ENCODE peak calls at places on chromosomes 5 and 9, in six cellular contexts. F is brain microvascular endothelial cell, T is sigmoid colon, V is Panc1, E is heart left ventricle, H is lower lobe of right lung. P is an unnamed sample.

GRCh38 chr5:72556351-72557146 is 49.3 kb upstream of the ZNF366 start:
- DNase-seq in F (peak), T (peak), V (no peak), E (peak), H (peak), P (peak)

GRCh38 chr5:67453526-67453925 is 256.9 kb upstream of the CD180 start:
- DNase-seq in F (peak), T (no peak), V (no peak), E (no peak), H (no peak), P (no peak)

GRCh38 chr5:8247485-8247884 is 378.5 kb downstream of the MTRR start:
- DNase-seq in F (no peak), T (no peak), V (no peak), E (no peak), H (no peak), P (no peak)

GRCh38 chr5:146595088-146595487 is 79.1 kb upstream of the GPR151 start:
- DNase-seq in F (no peak), T (no peak), V (no peak), E (no peak), H (no peak), P (no peak)

GRCh38 chr5:21880164-21880563 is 973.0 kb downstream of the CDH12 start:
- DNase-seq in F (no peak), T (no peak), V (no peak), E (no peak), H (no peak), P (no peak)

GRCh38 chr5:138408023-138408422 is 30.8 kb upstream of the REEP2 start:
- DNase-seq in F (no peak), T (no peak), V (no peak), E (no peak), H (no peak), P (peak)

GRCh38 chr9:80968611-80969010 is 720.7 kb downstream of the TLE1 start:
- DNase-seq in F (peak), T (no peak), V (no peak), E (no peak), H (no peak), P (no peak)

GRCh38 chr9:33851301-33851700 is 34.3 kb downstream of the UBE2R2 start:
- DNase-seq in F (no peak), T (no peak), V (no peak), E (no peak), H (no peak), P (no peak)

GRCh38 chr9:125444166-125444565 is 182.5 kb downstream of the GAPVD1 start:
- DNase-seq in F (no peak), T (no peak), V (no peak), E (no peak), H (no peak), P (no peak)

GRCh38 chr5:28707706-28708105 is 1669.3 kb upstream of the CDH9 start:
- DNase-seq in F (peak), T (no peak), V (no peak), E (no peak), H (no peak), P (no peak)

GRCh38 chr9:134768332-134769083 is 112.1 kb upstream of the FCN2 start:
- DNase-seq in F (no peak), T (peak), V (no peak), E (peak), H (no peak), P (no peak)

GRCh38 chr5:4226565-4226964 is 630.9 kb downstream of the IRX1 start:
- DNase-seq in F (no peak), T (no peak), V (no peak), E (no peak), H (no peak), P (no peak)

GRCh38 chr9:35162605-35163315 is 951 bp downstream of the UNC13B start:
- DNase-seq in F (no peak), T (no peak), V (no peak), E (no peak), H (no peak), P (no peak)

GRCh38 chr9:132627594-132627993 is 42.2 kb downstream of the DDX31 start:
- DNase-seq in F (no peak), T (no peak), V (no peak), E (no peak), H (no peak), P (no peak)

DNA sequence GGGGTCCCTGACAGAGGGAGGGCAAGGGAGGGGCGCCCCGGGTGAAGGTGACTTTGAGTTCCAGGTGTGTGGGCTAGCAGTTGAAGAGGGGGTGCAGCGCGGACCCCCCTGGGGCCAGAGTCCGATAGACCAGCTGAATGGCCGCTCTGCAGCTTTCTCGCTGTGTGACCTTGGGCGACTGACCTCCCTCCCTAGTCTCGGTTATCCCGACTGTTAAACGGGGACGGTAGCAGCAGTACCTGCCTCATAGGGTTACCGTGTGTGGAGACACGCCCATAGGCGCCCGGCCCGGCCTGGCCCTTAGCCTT is 31.3 kb downstream of the PRRX2 start:
- DNase-seq in F (no peak), T (no peak), V (no peak), E (no peak), H (no peak), P (no peak)
- H3K4me3 ChIP-seq in F (peak), T (peak), V (peak), E (peak), H (peak), P (peak)

GRCh38 chr9:127755558-127756060 is 20.5 kb upstream of the TOR2A start:
- DNase-seq in F (no peak), T (no peak), V (no peak), E (no peak), H (no peak), P (no peak)
- H3K27ac ChIP-seq in F (no peak), T (no peak), V (no peak), E (peak), H (peak), P (no peak)

GRCh38 chr5:35229076-35230042 is 928 bp downstream of the PRLR start:
- DNase-seq in F (no peak), T (no peak), V (no peak), E (no peak), H (peak), P (peak)
- TF ChIP-seq CTCF in F (peak), T (no peak), V (peak), E (no peak), H (no peak), P (peak)

DNA sequence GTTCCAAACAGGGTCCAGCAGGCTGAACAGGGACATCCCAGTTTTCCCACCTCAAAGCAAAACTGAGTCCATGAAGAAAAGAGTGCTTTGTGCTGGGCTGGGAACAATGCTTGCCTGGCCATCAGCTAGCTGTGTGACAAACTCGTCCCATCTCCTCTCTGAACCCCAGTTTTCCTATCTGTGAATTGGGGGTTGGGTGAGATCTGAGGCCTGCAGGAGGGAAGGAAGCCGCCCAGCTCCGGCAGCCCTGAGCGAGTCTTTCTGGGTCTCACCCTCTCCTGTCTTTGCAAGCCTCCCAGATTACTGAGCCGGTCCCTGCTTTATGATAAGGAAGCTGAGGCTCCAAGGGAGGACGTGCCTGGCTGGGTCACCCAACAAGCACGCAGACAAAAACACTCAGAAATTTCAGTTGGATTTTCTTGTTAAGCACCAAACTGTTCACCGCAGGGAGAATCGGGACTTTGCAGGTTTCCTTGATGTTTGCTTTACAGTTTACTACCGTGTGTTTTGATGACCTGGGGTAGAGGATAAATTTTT is 82.6 kb upstream of the LMX1B start:
- DNase-seq in F (no peak), T (no peak), V (no peak), E (no peak), H (peak), P (no peak)
- H3K4me3 ChIP-seq in F (no peak), T (no peak), V (no peak), E (no peak), H (no peak), P (no peak)

DNA sequence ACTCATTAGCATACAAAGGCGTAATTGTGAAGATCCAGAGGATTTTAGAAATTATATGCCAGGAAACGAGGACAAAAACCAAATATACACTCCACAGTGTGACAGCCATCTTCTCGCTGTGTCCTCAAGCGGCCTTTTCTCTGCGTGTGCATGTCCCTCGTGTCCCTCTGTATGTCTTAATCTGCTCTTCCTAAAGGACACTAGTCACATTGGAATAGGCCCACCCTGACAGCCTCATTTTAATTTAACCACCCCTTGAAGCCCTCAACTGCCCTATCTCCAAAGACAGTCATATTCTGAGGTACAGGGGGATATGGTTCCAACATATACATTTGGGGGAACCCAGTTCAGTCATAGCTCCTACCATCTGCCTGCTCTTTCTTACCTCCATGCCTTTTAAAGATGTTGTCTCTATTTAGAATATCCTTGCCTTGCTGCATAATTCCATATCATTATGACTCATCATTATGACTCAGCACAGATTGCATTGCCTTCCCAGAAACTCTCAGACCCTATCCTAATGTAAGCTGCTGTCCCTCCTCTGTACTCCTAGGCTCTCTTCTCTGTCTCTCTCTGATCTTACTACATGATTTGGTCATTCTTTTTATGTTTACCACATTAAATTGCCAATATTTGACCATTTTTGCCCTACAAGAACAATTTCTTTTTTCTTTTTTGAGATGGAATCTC is 210.9 kb downstream of the AOPEP start:
- DNase-seq in F (peak), T (no peak), V (no peak), E (no peak), H (no peak), P (no peak)
- H3K27ac ChIP-seq in F (peak), T (peak), V (peak), E (no peak), H (no peak), P (peak)

GRCh38 chr9:110197330-110198187 is 10.4 kb downstream of the C9orf152 start:
- DNase-seq in F (no peak), T (no peak), V (no peak), E (no peak), H (no peak), P (no peak)
- TF ChIP-seq CTCF in F (peak), T (no peak), V (no peak), E (peak), H (peak), P (no peak)

GRCh38 chr5:176627582-176627981 is 2.8 kb downstream of the SNCB start:
- DNase-seq in F (no peak), T (no peak), V (no peak), E (no peak), H (no peak), P (no peak)

GRCh38 chr5:176625966-176626875 is 4.1 kb downstream of the SNCB start:
- DNase-seq in F (no peak), T (no peak), V (no peak), E (no peak), H (no peak), P (no peak)

GRCh38 chr5:176625512-176625911 is 4.8 kb downstream of the SNCB start:
- DNase-seq in F (no peak), T (no peak), V (no peak), E (no peak), H (no peak), P (no peak)

GRCh38 chr5:176628406-176629228 is 1.7 kb downstream of the SNCB start:
- DNase-seq in F (no peak), T (no peak), V (no peak), E (no peak), H (no peak), P (no peak)

DNA sequence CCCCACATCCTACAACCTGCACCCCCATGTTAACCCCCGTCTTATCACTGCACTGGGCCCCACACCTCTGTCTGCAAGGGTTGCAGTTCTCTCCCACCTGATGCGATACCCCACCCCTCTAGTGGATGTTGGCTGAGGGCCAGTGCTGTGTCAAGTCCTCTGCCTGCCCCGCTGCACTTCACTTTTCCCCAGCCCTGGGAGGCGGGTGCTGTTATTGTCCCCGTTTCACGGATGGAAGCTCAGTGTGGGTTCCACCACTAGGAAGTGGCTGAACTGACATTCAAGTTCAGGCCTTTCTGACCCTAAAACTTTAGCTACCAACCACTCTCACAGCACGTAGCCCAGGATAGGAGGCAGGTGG is 3.5 kb downstream of the SNCB start:
- DNase-seq in F (no peak), T (no peak), V (no peak), E (no peak), H (no peak), P (no peak)
- H3K4me3 ChIP-seq in F (no peak), T (no peak), V (no peak), E (no peak), H (no peak), P (no peak)

P was measured in Peyer's patch.